ENCODE peak calls at places on chromosome 4, in five cellular contexts. H is bronchial epithelial cell, J is mucosa of descending colon, V is heart right ventricle, Q is heart left ventricle. Y is an unnamed sample.
A peak's percentile ranks its signal among the peaks of the same experiment; 100 is the strongest.

GRCh38 chr4:162056947-162057346 is 106.9 kb downstream of the FSTL5 start:
- DNase-seq in H (no peak), J (peak; percentile 22), V (no peak), Q (no peak), Y (no peak)

GRCh38 chr4:149708513-149709175 is 107.0 kb downstream of the IQCM start:
- DNase-seq in H (peak; percentile 96), J (no peak), V (no peak), Q (no peak), Y (no peak)

GRCh38 chr4:54819044-54819443 is 161.3 kb downstream of the KIT start:
- DNase-seq in H (peak; percentile 16), J (no peak), V (no peak), Q (no peak), Y (no peak)

GRCh38 chr4:165208741-165209388 is 1.5 kb downstream of the KLHL2 start:
- DNase-seq in H (no peak), J (no peak), V (no peak), Q (no peak), Y (no peak)

GRCh38 chr4:100880012-100880411 is 362.2 kb upstream of the EMCN start:
- DNase-seq in H (no peak), J (no peak), V (no peak), Q (no peak), Y (no peak)

GRCh38 chr4:137635108-137635507 is 102.8 kb upstream of the PCDH18 start:
- DNase-seq in H (peak; percentile 70), J (no peak), V (no peak), Q (no peak), Y (no peak)

GRCh38 chr4:71774136-71774535 is 9.7 kb downstream of the GC start:
- DNase-seq in H (no peak), J (no peak), V (no peak), Q (no peak), Y (no peak)

GRCh38 chr4:2303686-2304320 is 41.9 kb upstream of the MXD4 start:
- DNase-seq in H (no peak), J (peak; percentile 71), V (no peak), Q (no peak), Y (peak; percentile 52)

GRCh38 chr4:11625206-11625605 is 196.5 kb upstream of the HS3ST1 start:
- DNase-seq in H (no peak), J (no peak), V (peak; percentile 56), Q (peak; percentile 54), Y (no peak)

GRCh38 chr4:24849662-24850280 is 54.4 kb downstream of the SOD3 start:
- DNase-seq in H (no peak), J (no peak), V (no peak), Q (no peak), Y (no peak)

GRCh38 chr4:33453916-33454315 is 2733.7 kb downstream of the PCDH7 start:
- DNase-seq in H (peak; percentile 61), J (no peak), V (no peak), Q (no peak), Y (no peak)

GRCh38 chr4:31194823-31195222 is 474.7 kb downstream of the PCDH7 start:
- DNase-seq in H (peak; percentile 7), J (no peak), V (no peak), Q (no peak), Y (no peak)

GRCh38 chr4:189088783-189089182 is 851.9 kb upstream of the FRG1 start:
- DNase-seq in H (no peak), J (no peak), V (no peak), Q (no peak), Y (no peak)

GRCh38 chr4:128862608-128863313 is 53.3 kb downstream of the JADE1 start:
- DNase-seq in H (peak; percentile 11), J (no peak), V (no peak), Q (no peak), Y (peak; percentile 31)

GRCh38 chr4:67035501-67035900 is 509.8 kb downstream of the CENPC start:
- DNase-seq in H (peak; percentile 91), J (no peak), V (no peak), Q (no peak), Y (no peak)

GRCh38 chr4:22661443-22661842 is 31.3 kb upstream of the GBA3 start:
- DNase-seq in H (peak; percentile 39), J (no peak), V (no peak), Q (no peak), Y (no peak)

GRCh38 chr4:151540728-151541437 is 131.9 kb downstream of the FHIP1A start:
- DNase-seq in H (peak; percentile 100), J (no peak), V (no peak), Q (no peak), Y (no peak)

GRCh38 chr4:166400270-166400894 is 527.3 kb downstream of the TLL1 start:
- DNase-seq in H (no peak), J (no peak), V (no peak), Q (no peak), Y (no peak)

GRCh38 chr4:170323623-170324022 is 233.9 kb upstream of the AADAT start:
- DNase-seq in H (no peak), J (no peak), V (no peak), Q (no peak), Y (no peak)

GRCh38 chr4:96003941-96004340 is 164.0 kb downstream of the PDHA2 start:
- DNase-seq in H (no peak), J (no peak), V (no peak), Q (no peak), Y (no peak)

GRCh38 chr4:88623097-88623496 is 30.8 kb downstream of the HERC3 start:
- DNase-seq in H (peak; percentile 99), J (no peak), V (no peak), Q (no peak), Y (no peak)

GRCh38 chr4:15653864-15654391 is 1.2 kb downstream of the FBXL5 start:
- DNase-seq in H (no peak), J (no peak), V (no peak), Q (no peak), Y (peak; percentile 16)

GRCh38 chr4:1512738-1513660 is 106.8 kb upstream of the NKX1-1 start:
- DNase-seq in H (no peak), J (peak; percentile 43), V (no peak), Q (peak; percentile 36), Y (peak; percentile 97)

GRCh38 chr4:2799444-2799911 is 6.6 kb downstream of the SH3BP2 start:
- DNase-seq in H (no peak), J (peak; percentile 64), V (peak; percentile 23), Q (no peak), Y (no peak)

GRCh38 chr4:31518796-31519250 is 798.7 kb downstream of the PCDH7 start:
- DNase-seq in H (peak; percentile 88), J (no peak), V (no peak), Q (no peak), Y (no peak)

GRCh38 chr4:102324725-102325124 is 20.6 kb downstream of the SLC39A8 start:
- DNase-seq in H (no peak), J (no peak), V (no peak), Q (no peak), Y (no peak)

DNA sequence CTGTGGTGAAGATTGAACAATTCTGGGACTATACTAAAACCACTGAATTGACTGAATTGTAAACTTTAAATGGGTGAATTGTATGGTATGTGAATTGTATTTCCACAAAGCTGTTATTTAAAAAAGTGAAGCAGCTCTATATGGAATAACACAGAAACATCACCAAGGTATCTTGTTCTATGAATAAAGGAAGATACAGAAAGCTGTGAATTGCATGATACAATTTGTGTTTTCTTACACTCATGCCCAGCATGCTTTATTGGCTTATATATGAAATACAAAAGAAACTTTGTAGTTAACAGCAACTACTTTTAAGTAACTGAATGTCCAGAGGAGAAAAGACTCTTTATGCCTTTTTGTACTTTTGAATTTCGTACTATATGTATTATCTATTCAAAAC is 11.5 kb downstream of the CBR4 start:
- DNase-seq in H (no peak), J (no peak), V (no peak), Q (no peak), Y (no peak)
- H3K36me3 ChIP-seq in H (peaks cover 2% of the 10 kb centered on the region), J (no peaks in the 10 kb centered on the region), V (peaks cover 55% of the 10 kb centered on the region), Q (no peaks in the 10 kb centered on the region), Y (peaks cover 6% of the 10 kb centered on the region)

DNA sequence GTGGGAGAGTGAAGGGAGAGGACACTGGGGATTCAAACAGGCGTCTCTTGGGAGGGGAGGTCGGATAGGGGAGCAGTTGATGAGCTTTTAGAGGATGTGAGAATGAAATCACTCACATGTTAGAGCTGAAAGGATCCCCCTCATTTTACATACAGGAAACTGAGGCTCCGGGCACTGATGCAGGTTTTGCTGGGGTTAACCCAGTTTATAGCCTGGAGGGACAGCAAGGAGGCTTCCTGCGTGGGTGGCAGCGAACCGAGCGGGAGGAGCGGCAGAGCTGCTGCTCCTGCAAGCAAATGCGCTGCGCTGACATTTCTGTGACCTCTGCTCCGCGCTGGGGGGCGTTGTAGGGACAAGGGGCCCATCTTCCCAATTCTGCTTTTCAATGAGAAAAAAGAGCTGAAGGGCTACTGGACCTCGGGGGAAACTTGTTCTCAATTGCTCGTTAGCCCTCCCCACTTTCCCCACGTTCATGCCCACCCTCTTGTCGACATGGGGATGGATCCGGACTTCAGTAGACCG is 1.1 kb upstream of the NEUROG2 start:
- DNase-seq in H (no peak), J (no peak), V (no peak), Q (no peak), Y (peak; percentile 67)
- H3K4me3 ChIP-seq in H (no peak overlapping the region), J (no peak overlapping the region), V (peak overlapping the region; percentile 84), Q (no peak overlapping the region), Y (no peak overlapping the region)

GRCh38 chr4:5732158-5732557 is 21.2 kb downstream of the EVC start:
- DNase-seq in H (no peak), J (no peak), V (no peak), Q (no peak), Y (no peak)

GRCh38 chr4:5735463-5735862 is 24.5 kb downstream of the EVC start:
- DNase-seq in H (no peak), J (no peak), V (no peak), Q (no peak), Y (no peak)

GRCh38 chr4:5730993-5731975 is 20.3 kb downstream of the EVC start:
- DNase-seq in H (no peak), J (no peak), V (no peak), Q (no peak), Y (no peak)

GRCh38 chr4:5738061-5738460 is 27.1 kb downstream of the EVC start:
- DNase-seq in H (no peak), J (no peak), V (no peak), Q (no peak), Y (no peak)

DNA sequence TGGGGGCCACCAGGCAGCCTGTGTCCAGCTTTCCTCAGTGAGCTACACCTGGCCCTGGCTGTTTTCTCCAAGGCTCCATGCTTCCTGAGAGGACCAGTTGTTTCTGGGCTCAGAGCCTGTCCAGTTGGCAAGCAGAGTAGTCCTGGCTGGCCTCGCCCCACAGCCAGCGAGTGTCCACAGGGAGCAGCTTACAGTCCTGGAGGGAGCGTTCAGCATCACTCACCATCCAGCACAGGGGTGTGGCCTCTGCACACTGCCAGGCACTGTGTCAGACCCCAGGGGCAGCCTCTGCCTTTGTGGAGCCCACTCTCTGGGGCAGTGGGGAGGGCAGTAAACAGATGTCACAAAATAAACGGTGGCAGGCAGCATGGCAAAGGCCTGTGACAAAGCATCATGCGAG is 23.8 kb downstream of the EVC start:
- DNase-seq in H (no peak), J (no peak), V (no peak), Q (no peak), Y (no peak)
- H3K36me3 ChIP-seq in H (peaks cover 31% of the 10 kb centered on the region), J (no peaks in the 10 kb centered on the region), V (peaks cover 21% of the 10 kb centered on the region), Q (no peaks in the 10 kb centered on the region), Y (peaks cover 2% of the 10 kb centered on the region)

GRCh38 chr4:146442801-146443200 is 78.9 kb downstream of the SLC10A7 start:
- DNase-seq in H (peak; percentile 75), J (no peak), V (no peak), Q (no peak), Y (no peak)
- H3K4me3 ChIP-seq in H (no peak overlapping the region), J (no peak overlapping the region), V (no peak overlapping the region), Q (no peak overlapping the region), Y (no peak overlapping the region)